ENCODE peak calls at places on chromosome 6, in four cellular contexts. One of them, this sample, is unnamed. For H3K27me3, the result is how much of the 10 kb centered on the place peaks cover.

GRCh38 chr6:81818778-81819491 is 66.5 kb upstream of the TENT5A start:
- DNase-seq in astrocyte: no peak
- DNase-seq in stomach: no peak
- DNase-seq in AG04450: no peak
- DNase-seq in this sample: no peak

GRCh38 chr6:164665328-164665727 is 644.1 kb downstream of the C6orf118 start:
- DNase-seq in astrocyte: no peak
- DNase-seq in stomach: no peak
- DNase-seq in AG04450: no peak
- DNase-seq in this sample: no peak

GRCh38 chr6:73152998-73153757 is 72.1 kb downstream of the KHDC1L start:
- DNase-seq in astrocyte: no peak
- DNase-seq in stomach: no peak
- DNase-seq in AG04450: peak
- DNase-seq in this sample: peak

GRCh38 chr6:116462516-116462915 is 1.3 kb downstream of the CALHM6 start:
- DNase-seq in stomach: no peak
- DNase-seq in AG04450: no peak
- DNase-seq in astrocyte: no peak
- DNase-seq in this sample: no peak

GRCh38 chr6:53311586-53311935 is 37.2 kb downstream of the ELOVL5 start:
- DNase-seq in astrocyte: no peak
- DNase-seq in AG04450: no peak
- DNase-seq in stomach: no peak
- DNase-seq in this sample: no peak

GRCh38 chr6:113182370-113183141 is 674.6 kb upstream of the MARCKS start:
- DNase-seq in stomach: no peak
- DNase-seq in AG04450: peak
- DNase-seq in astrocyte: peak
- DNase-seq in this sample: no peak

GRCh38 chr6:35084041-35084491 is 57.1 kb downstream of the TCP11 start:
- DNase-seq in AG04450: no peak
- DNase-seq in stomach: no peak
- DNase-seq in astrocyte: no peak
- DNase-seq in this sample: peak

GRCh38 chr6:53317861-53318260 is 30.9 kb downstream of the ELOVL5 start:
- DNase-seq in stomach: no peak
- DNase-seq in astrocyte: no peak
- DNase-seq in AG04450: no peak
- DNase-seq in this sample: no peak

GRCh38 chr6:155313602-155314091 is 637 bp downstream of the TFB1M start:
- DNase-seq in astrocyte: no peak
- DNase-seq in stomach: no peak
- DNase-seq in AG04450: no peak
- DNase-seq in this sample: no peak

GRCh38 chr6:11609324-11610071 is 71.9 kb downstream of the TMEM170B start:
- DNase-seq in astrocyte: peak
- DNase-seq in AG04450: no peak
- DNase-seq in stomach: no peak
- DNase-seq in this sample: peak

GRCh38 chr6:74946961-74947360 is 258.9 kb downstream of the COL12A1 start:
- DNase-seq in astrocyte: peak
- DNase-seq in stomach: no peak
- DNase-seq in AG04450: peak
- DNase-seq in this sample: peak

GRCh38 chr6:103675807-103676406 is 1183.8 kb downstream of the HACE1 start:
- DNase-seq in astrocyte: no peak
- DNase-seq in AG04450: no peak
- DNase-seq in stomach: no peak
- DNase-seq in this sample: no peak

GRCh38 chr6:80480478-80481157 is 374.1 kb downstream of the BCKDHB start:
- DNase-seq in stomach: no peak
- DNase-seq in AG04450: no peak
- DNase-seq in astrocyte: no peak
- DNase-seq in this sample: no peak

GRCh38 chr6:63066053-63066704 is 145.1 kb upstream of the FKBP1C start:
- DNase-seq in AG04450: no peak
- DNase-seq in astrocyte: no peak
- DNase-seq in stomach: no peak
- DNase-seq in this sample: no peak

GRCh38 chr6:113586413-113586812 is 270.7 kb upstream of the MARCKS start:
- DNase-seq in AG04450: no peak
- DNase-seq in stomach: no peak
- DNase-seq in astrocyte: peak
- DNase-seq in this sample: peak

GRCh38 chr6:89941031-89941775 is 46.9 kb downstream of the GJA10 start:
- DNase-seq in AG04450: no peak
- DNase-seq in astrocyte: peak
- DNase-seq in stomach: peak
- DNase-seq in this sample: peak

GRCh38 chr6:43401730-43402129 is 25.6 kb upstream of the ABCC10 start:
- DNase-seq in stomach: no peak
- DNase-seq in astrocyte: no peak
- DNase-seq in AG04450: no peak
- DNase-seq in this sample: no peak

GRCh38 chr6:125310994-125311649 is 9.4 kb upstream of the HDDC2 start:
- DNase-seq in astrocyte: peak
- DNase-seq in AG04450: peak
- DNase-seq in stomach: no peak
- DNase-seq in this sample: no peak

GRCh38 chr6:69784595-69785377 is 12.0 kb downstream of the LMBRD1 start:
- DNase-seq in AG04450: no peak
- DNase-seq in stomach: no peak
- DNase-seq in astrocyte: no peak
- DNase-seq in this sample: no peak

GRCh38 chr6:137498488-137499219 is 4.5 kb upstream of the OLIG3 start:
- DNase-seq in astrocyte: no peak
- DNase-seq in AG04450: no peak
- DNase-seq in stomach: no peak
- DNase-seq in this sample: no peak

GRCh38 chr6:168789699-168790098 is 348.7 kb downstream of the SMOC2 start:
- DNase-seq in AG04450: no peak
- DNase-seq in stomach: no peak
- DNase-seq in astrocyte: no peak
- DNase-seq in this sample: no peak

GRCh38 chr6:13139119-13139518 is 189.2 kb downstream of the TBC1D7 start:
- DNase-seq in AG04450: no peak
- DNase-seq in stomach: no peak
- DNase-seq in astrocyte: no peak
- DNase-seq in this sample: no peak

GRCh38 chr6:10531942-10532341 is 10.8 kb downstream of the GCNT2 start:
- DNase-seq in stomach: no peak
- DNase-seq in AG04450: no peak
- DNase-seq in astrocyte: no peak
- DNase-seq in this sample: no peak

GRCh38 chr6:115323001-115323400 is 737.7 kb downstream of the FRK start:
- DNase-seq in astrocyte: no peak
- DNase-seq in AG04450: no peak
- DNase-seq in stomach: no peak
- DNase-seq in this sample: no peak

GRCh38 chr6:70620746-70621145 is 46.9 kb upstream of the SMAP1 start:
- DNase-seq in AG04450: no peak
- DNase-seq in stomach: no peak
- DNase-seq in astrocyte: no peak
- DNase-seq in this sample: no peak

GRCh38 chr6:29926081-29926794 is 16.1 kb upstream of the HLA-A start:
- DNase-seq in astrocyte: no peak
- DNase-seq in stomach: no peak
- DNase-seq in AG04450: no peak
- DNase-seq in this sample: peak

GRCh38 chr6:141321486-141322347 is 811.0 kb upstream of the GJE1 start:
- DNase-seq in AG04450: no peak
- DNase-seq in stomach: no peak
- DNase-seq in astrocyte: peak
- DNase-seq in this sample: no peak

GRCh38 chr6:925656-926213 is 232.8 kb upstream of the EXOC2 start:
- DNase-seq in AG04450: no peak
- DNase-seq in stomach: no peak
- DNase-seq in astrocyte: no peak
- DNase-seq in this sample: no peak

GRCh38 chr6:150091466-150091865 is 22.5 kb upstream of the ULBP3 start:
- DNase-seq in astrocyte: peak
- DNase-seq in AG04450: no peak
- DNase-seq in stomach: no peak
- DNase-seq in this sample: no peak

GRCh38 chr6:24148154-24148570 is 22.1 kb downstream of the NRSN1 start:
- DNase-seq in astrocyte: no peak
- DNase-seq in AG04450: no peak
- DNase-seq in stomach: no peak
- DNase-seq in this sample: no peak

DNA sequence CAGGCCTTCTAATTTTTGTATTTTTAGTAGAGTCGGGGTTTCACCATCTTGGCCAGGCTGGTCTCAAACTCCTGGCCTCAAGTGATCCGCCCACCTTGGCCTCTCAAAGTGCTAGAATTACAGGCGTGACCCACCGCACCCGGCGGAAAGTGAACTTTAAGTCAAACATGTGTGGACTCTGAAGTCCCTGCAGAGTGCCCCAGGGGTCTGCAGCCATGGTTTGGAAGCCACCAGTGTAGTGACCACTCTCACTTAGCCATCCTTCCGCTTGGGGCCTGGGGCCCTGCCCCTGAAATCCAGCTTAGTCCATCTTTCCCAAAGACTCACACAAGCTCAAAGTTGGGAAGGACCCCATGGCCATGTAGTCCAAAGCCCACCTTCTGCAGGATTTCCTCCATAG is 164.5 kb downstream of the GRM4 start:
- DNase-seq in astrocyte: no peak
- DNase-seq in stomach: peak
- DNase-seq in AG04450: no peak
- DNase-seq in this sample: no peak
- H3K27me3 ChIP-seq in astrocyte: under half
- H3K27me3 ChIP-seq in stomach: under half
- H3K27me3 ChIP-seq in AG04450: under half
- H3K27me3 ChIP-seq in this sample: under half

GRCh38 chr6:100458841-100459154 is 5.9 kb downstream of the SIM1 start:
- DNase-seq in AG04450: no peak
- DNase-seq in stomach: no peak
- DNase-seq in astrocyte: no peak
- DNase-seq in this sample: peak

GRCh38 chr6:100457251-100457990 is 7.3 kb downstream of the SIM1 start:
- DNase-seq in AG04450: no peak
- DNase-seq in stomach: no peak
- DNase-seq in astrocyte: no peak
- DNase-seq in this sample: peak

GRCh38 chr6:100460650-100461204 is 4.0 kb downstream of the SIM1 start:
- DNase-seq in AG04450: no peak
- DNase-seq in astrocyte: no peak
- DNase-seq in stomach: no peak
- DNase-seq in this sample: peak

GRCh38 chr6:100461273-100461919 is 3.3 kb downstream of the SIM1 start:
- DNase-seq in stomach: no peak
- DNase-seq in AG04450: no peak
- DNase-seq in astrocyte: no peak
- DNase-seq in this sample: peak

GRCh38 chr6:100459291-100459690 is 5.4 kb downstream of the SIM1 start:
- DNase-seq in AG04450: no peak
- DNase-seq in stomach: no peak
- DNase-seq in astrocyte: no peak
- DNase-seq in this sample: peak
- H3K27me3 ChIP-seq in AG04450: half or more
- H3K27me3 ChIP-seq in stomach: half or more
- H3K27me3 ChIP-seq in astrocyte: half or more
- H3K27me3 ChIP-seq in this sample: half or more

GRCh38 chr6:84762941-84763396 is 1.4 kb downstream of the TBX18 start:
- DNase-seq in astrocyte: no peak
- DNase-seq in AG04450: no peak
- DNase-seq in stomach: no peak
- DNase-seq in this sample: peak

GRCh38 chr6:84762220-84762940 is 2.0 kb downstream of the TBX18 start:
- DNase-seq in stomach: no peak
- DNase-seq in AG04450: no peak
- DNase-seq in astrocyte: peak
- DNase-seq in this sample: peak

GRCh38 chr6:84763397-84764331 is 734 bp downstream of the TBX18 start:
- DNase-seq in stomach: no peak
- DNase-seq in astrocyte: peak
- DNase-seq in AG04450: no peak
- DNase-seq in this sample: peak

GRCh38 chr6:84766118-84766683 is 1.8 kb upstream of the TBX18 start:
- DNase-seq in astrocyte: no peak
- DNase-seq in AG04450: no peak
- DNase-seq in stomach: no peak
- DNase-seq in this sample: peak

GRCh38 chr6:84764332-84765049 is at the start of gene TBX18:
- DNase-seq in stomach: peak
- DNase-seq in astrocyte: peak
- DNase-seq in AG04450: peak
- DNase-seq in this sample: peak
- H3K27me3 ChIP-seq in stomach: half or more
- H3K27me3 ChIP-seq in astrocyte: under half
- H3K27me3 ChIP-seq in AG04450: half or more
- H3K27me3 ChIP-seq in this sample: under half

GRCh38 chr6:40504274-40504673 is 82.9 kb downstream of the LRFN2 start:
- DNase-seq in stomach: no peak
- DNase-seq in astrocyte: no peak
- DNase-seq in AG04450: no peak
- DNase-seq in this sample: no peak

GRCh38 chr6:40498148-40498547 is 89.0 kb downstream of the LRFN2 start:
- DNase-seq in AG04450: no peak
- DNase-seq in astrocyte: no peak
- DNase-seq in stomach: no peak
- DNase-seq in this sample: no peak

GRCh38 chr6:40500227-40500626 is 86.9 kb downstream of the LRFN2 start:
- DNase-seq in stomach: no peak
- DNase-seq in AG04450: no peak
- DNase-seq in astrocyte: no peak
- DNase-seq in this sample: no peak
- H3K27me3 ChIP-seq in stomach: under half
- H3K27me3 ChIP-seq in AG04450: under half
- H3K27me3 ChIP-seq in astrocyte: under half
- H3K27me3 ChIP-seq in this sample: under half

GRCh38 chr6:77463308-77463880 is at the start of gene HTR1B:
- DNase-seq in stomach: peak
- DNase-seq in astrocyte: peak
- DNase-seq in AG04450: no peak
- DNase-seq in this sample: peak
- H3K27me3 ChIP-seq in stomach: under half
- H3K27me3 ChIP-seq in astrocyte: under half
- H3K27me3 ChIP-seq in AG04450: under half
- H3K27me3 ChIP-seq in this sample: half or more

GRCh38 chr6:134722996-134723871 is 226.7 kb downstream of the ALDH8A1 start:
- DNase-seq in astrocyte: no peak
- DNase-seq in AG04450: no peak
- DNase-seq in stomach: no peak
- DNase-seq in this sample: no peak
- H3K27me3 ChIP-seq in astrocyte: under half
- H3K27me3 ChIP-seq in AG04450: under half
- H3K27me3 ChIP-seq in stomach: under half
- H3K27me3 ChIP-seq in this sample: under half

This sample was measured in osteoblast.